ENCODE peak calls at places on chromosomes 4 and X, in eight cellular contexts. G, C, N, F, I, E, U and W are unnamed samples.

GRCh38 chrX:102599950-102600579 is 750 bp downstream of the ARMCX5 start:
- DNase-seq in E (no peak), U (peak; percentile 1), C (peak; percentile 10), I (no peak), F (peak; percentile 47), G (no peak), N (no peak), W (peak; percentile 38)

GRCh38 chr4:26082565-26082964 is 168.5 kb downstream of the SMIM20 start:
- DNase-seq in I (no peak), C (no peak), E (no peak), U (no peak), F (no peak), N (no peak), G (no peak), W (no peak)

GRCh38 chrX:1435241-1435900 is 17.3 kb downstream of the ASMTL start:
- DNase-seq in C (no peak), G (no peak), F (no peak), E (no peak), U (no peak), I (no peak), N (no peak), W (no peak)

GRCh38 chr4:40909363-40909876 is 159.7 kb downstream of the NSUN7 start:
- DNase-seq in G (peak; percentile 43), F (peak; percentile 89), N (no peak), E (peak; percentile 34), U (peak; percentile 89), I (no peak), C (peak; percentile 81), W (peak; percentile 85)

GRCh38 chr4:106809083-106809482 is 227.0 kb downstream of the DKK2 start:
- DNase-seq in N (no peak), I (no peak), C (peak; percentile 48), E (no peak), F (peak; percentile 74), U (peak; percentile 42), G (no peak), W (peak; percentile 75)

GRCh38 chr4:88003261-88003660 is 4.2 kb upstream of the PKD2 start:
- DNase-seq in I (no peak), G (no peak), E (no peak), N (no peak), F (peak; percentile 77), C (peak; percentile 9), U (no peak), W (no peak)

GRCh38 chr4:152972821-152973613 is 36.9 kb downstream of the FHDC1 start:
- DNase-seq in I (no peak), N (no peak), E (no peak), F (peak; percentile 95), C (peak; percentile 82), G (no peak), U (peak; percentile 84), W (peak; percentile 96)

GRCh38 chr4:27198246-27198645 is 337.6 kb downstream of the STIM2 start:
- DNase-seq in F (no peak), U (no peak), I (no peak), C (no peak), E (no peak), N (no peak), G (no peak), W (no peak)

GRCh38 chrX:153649178-153649914 is 2.3 kb downstream of the DUSP9 start:
- DNase-seq in N (no peak), E (peak; percentile 18), G (no peak), C (no peak), U (no peak), I (no peak), F (peak; percentile 39), W (no peak)

GRCh38 chr4:1004557-1005485 is 6.6 kb upstream of the FGFRL1 start:
- DNase-seq in C (no peak), I (no peak), F (no peak), N (no peak), G (no peak), E (no peak), U (no peak), W (no peak)

GRCh38 chr4:169898095-169898494 is 128.1 kb downstream of the MFAP3L start:
- DNase-seq in E (no peak), U (no peak), G (no peak), N (no peak), C (no peak), I (no peak), F (no peak), W (no peak)

GRCh38 chrX:132908891-132909290 is 49.5 kb downstream of the HS6ST2 start:
- DNase-seq in I (no peak), G (no peak), F (no peak), N (no peak), U (no peak), C (no peak), E (no peak), W (peak; percentile 1)

GRCh38 chrX:12360991-12361598 is 222.8 kb downstream of the FRMPD4 start:
- DNase-seq in E (no peak), C (peak; percentile 37), I (no peak), F (peak; percentile 61), N (no peak), G (no peak), U (peak; percentile 8), W (peak; percentile 24)

GRCh38 chr4:182179105-182179504 is 64.1 kb upstream of the TENM3 start:
- DNase-seq in F (peak; percentile 47), N (no peak), G (no peak), C (peak; percentile 61), E (no peak), I (no peak), U (peak; percentile 63), W (peak; percentile 80)

GRCh38 chr4:156774422-156774821 is 197.2 kb downstream of the PDGFC start:
- DNase-seq in E (no peak), C (peak; percentile 86), U (peak; percentile 74), I (no peak), N (no peak), F (peak; percentile 90), G (no peak), W (peak; percentile 98)